ENCODE peak calls at places on chromosomes 5 and 9, in ten cellular contexts. T is naive B cell; B is dorsolateral prefrontal cortex; O is A549; S is nephron progenitor cell; F is hepatic stellate cell; X is NCI-H1694 treated with DMSO at 0.1 percent for 48 hours; G is activated T-cell treated with anti-CD3 and anti-CD28 coated beads, Interleukin-2, amount 50 U/mL, for 4 hours; U is COR-L47; Q is RKO. Z is an unnamed sample.

GRCh38 chr5:170791325-170791954 is 7.9 kb downstream of the GABRP start:
- DNase-seq in T (no peak), B (peak; percentile 71), O (peak; percentile 53), S (peak; percentile 68), F (peak; percentile 40), X (peak; percentile 57), G (no peak), U (peak; percentile 68), Q (peak; percentile 60), Z (peak; percentile 58)

GRCh38 chr9:106920091-106920490 is 57.1 kb downstream of the ZNF462 start:
- DNase-seq in T (no peak), B (no peak), O (no peak), S (no peak), F (no peak), X (no peak), G (no peak), U (no peak), Q (no peak), Z (no peak)

GRCh38 chr5:160262151-160262550 is 32.8 kb downstream of the FABP6 start:
- DNase-seq in T (no peak), B (no peak), O (no peak), S (no peak), F (no peak), X (no peak), G (no peak), U (no peak), Q (no peak), Z (no peak)

GRCh38 chr9:135291165-135291564 is 188.4 kb upstream of the PPP1R26 start:
- DNase-seq in T (no peak), B (no peak), O (no peak), S (no peak), F (no peak), X (no peak), G (no peak), U (no peak), Q (no peak), Z (no peak)

GRCh38 chr9:132548971-132549649 is 33.3 kb upstream of the BARHL1 start:
- DNase-seq in T (no peak), B (no peak), O (no peak), S (no peak), F (peak; percentile 31), X (no peak), G (no peak), U (no peak), Q (peak; percentile 47), Z (peak; percentile 51)

GRCh38 chr5:7066471-7067235 is 329.3 kb upstream of the ADCY2 start:
- DNase-seq in T (no peak), B (no peak), O (no peak), S (no peak), F (no peak), X (no peak), G (no peak), U (no peak), Q (no peak), Z (no peak)

GRCh38 chr5:127206320-127207113 is 84.1 kb upstream of the MEGF10 start:
- DNase-seq in T (no peak), B (no peak), O (peak; percentile 59), S (no peak), F (peak; percentile 18), X (no peak), G (no peak), U (peak; percentile 15), Q (peak; percentile 72), Z (peak; percentile 85)

GRCh38 chr5:43066799-43067741 is 27.0 kb upstream of the ANXA2R start:
- DNase-seq in T (peak; percentile 88), B (peak; percentile 90), O (peak; percentile 59), S (peak; percentile 89), F (peak; percentile 59), X (peak; percentile 93), G (peak; percentile 84), U (peak; percentile 78), Q (peak; percentile 90), Z (peak; percentile 90)

GRCh38 chr9:20271107-20271506 is 351.2 kb downstream of the MLLT3 start:
- DNase-seq in T (no peak), B (no peak), O (no peak), S (peak; percentile 17), F (no peak), X (peak; percentile 45), G (no peak), U (no peak), Q (no peak), Z (no peak)

GRCh38 chr9:35518212-35518917 is 28.5 kb downstream of the RUSC2 start:
- DNase-seq in T (no peak), B (no peak), O (peak; percentile 95), S (peak; percentile 26), F (peak; percentile 51), X (peak; percentile 1), G (no peak), U (no peak), Q (peak; percentile 92), Z (peak; percentile 81)

GRCh38 chr9:21964925-21965385 is 29.2 kb downstream of the CDKN2A start:
- DNase-seq in T (peak; percentile 55), B (no peak), O (no peak), S (peak; percentile 25), F (no peak), X (no peak), G (peak; percentile 42), U (no peak), Q (no peak), Z (peak; percentile 71)

GRCh38 chr5:122751293-122751753 is 23.6 kb upstream of the SNX2 start:
- DNase-seq in T (no peak), B (no peak), O (no peak), S (no peak), F (no peak), X (no peak), G (no peak), U (no peak), Q (no peak), Z (peak; percentile 76)

GRCh38 chr9:2096376-2096970 is 81.3 kb downstream of the SMARCA2 start:
- DNase-seq in T (no peak), B (no peak), O (no peak), S (no peak), F (no peak), X (no peak), G (no peak), U (no peak), Q (no peak), Z (peak; percentile 6)

GRCh38 chr5:134175874-134176522 is 752 bp downstream of the SKP1 start:
- DNase-seq in T (no peak), B (no peak), O (no peak), S (no peak), F (peak; percentile 27), X (no peak), G (no peak), U (no peak), Q (peak; percentile 59), Z (peak; percentile 47)

GRCh38 chr5:173472164-173472563 is 143.9 kb upstream of the STC2 start:
- DNase-seq in T (no peak), B (peak; percentile 81), O (peak; percentile 40), S (no peak), F (peak; percentile 60), X (no peak), G (no peak), U (peak; percentile 12), Q (peak; percentile 54), Z (peak; percentile 94)

GRCh38 chr9:98085955-98086354 is 29.4 kb downstream of the NANS start:
- DNase-seq in T (no peak), B (no peak), O (no peak), S (no peak), F (no peak), X (no peak), G (no peak), U (peak; percentile 17), Q (no peak), Z (no peak)

GRCh38 chr9:33143241-33143642 is 23.9 kb downstream of the B4GALT1 start:
- DNase-seq in T (no peak), B (no peak), O (no peak), S (no peak), F (no peak), X (no peak), G (no peak), U (no peak), Q (no peak), Z (peak; percentile 92)

GRCh38 chr9:110351009-110351467 is 13.4 kb upstream of the TXNDC8 start:
- DNase-seq in T (no peak), B (no peak), O (peak; percentile 16), S (no peak), F (peak; percentile 68), X (no peak), G (no peak), U (no peak), Q (peak; percentile 25), Z (peak; percentile 73)

GRCh38 chr9:125511780-125512179 is 195.2 kb downstream of the MAPKAP1 start:
- DNase-seq in T (no peak), B (no peak), O (no peak), S (no peak), F (no peak), X (no peak), G (no peak), U (no peak), Q (no peak), Z (no peak)

Z was measured in mesenchymal stem cell.